ENCODE peak calls at places on chromosomes 16 and 17, in eight cellular contexts. C, I, N, Q, S, G, K and X are unnamed samples.

GRCh38 chr17:11238710-11239109 is 2.3 kb upstream of the SHISA6 start:
- DNase-seq in S (no peak), K (no peak), C (no peak), I (no peak), N (no peak), G (no peak), Q (no peak), X (no peak)

GRCh38 chr16:57616241-57616640 is 12.2 kb upstream of the ADGRG1 start:
- DNase-seq in C (no peak), K (no peak), G (peak; percentile 3), S (no peak), Q (no peak), N (no peak), I (no peak), X (no peak)

GRCh38 chr17:67050476-67051154 is 6.3 kb downstream of the CACNG1 start:
- DNase-seq in K (no peak), G (no peak), N (no peak), I (no peak), S (no peak), Q (no peak), C (no peak), X (no peak)

GRCh38 chr16:11666108-11667055 is 1.9 kb upstream of the SNN start:
- DNase-seq in K (no peak), I (no peak), N (no peak), S (no peak), Q (no peak), G (no peak), C (no peak), X (no peak)

GRCh38 chr17:59829217-59830006 is 63.3 kb downstream of the TUBD1 start:
- DNase-seq in N (peak; percentile 99), S (peak; percentile 39), K (no peak), Q (peak; percentile 73), I (peak; percentile 56), G (peak; percentile 75), C (no peak), X (peak; percentile 44)

GRCh38 chr16:88633684-88634140 is 4.7 kb upstream of the IL17C start:
- DNase-seq in C (peak; percentile 47), G (no peak), S (no peak), K (peak; percentile 26), I (peak; percentile 89), Q (no peak), N (peak; percentile 30), X (peak; percentile 80)

GRCh38 chr16:14249291-14250032 is 178.3 kb downstream of the MRTFB start:
- DNase-seq in C (peak; percentile 10), N (peak; percentile 64), K (peak; percentile 66), I (peak; percentile 60), Q (peak; percentile 1), G (peak; percentile 44), S (no peak), X (peak; percentile 43)

GRCh38 chr16:14489460-14489859 is 140.6 kb downstream of the PARN start:
- DNase-seq in Q (no peak), C (no peak), K (peak; percentile 8), I (no peak), S (no peak), N (no peak), G (no peak), X (no peak)

GRCh38 chr16:48121276-48121675 is 34.5 kb downstream of the ABCC12 start:
- DNase-seq in N (no peak), Q (no peak), S (no peak), G (no peak), C (no peak), I (no peak), K (no peak), X (no peak)

GRCh38 chr16:66609139-66609510 is 4.6 kb downstream of the CMTM3 start:
- DNase-seq in K (no peak), Q (no peak), S (no peak), G (no peak), C (no peak), N (no peak), I (no peak), X (no peak)

GRCh38 chr17:19010729-19011505 is 6.4 kb upstream of the FAM83G start:
- DNase-seq in I (no peak), G (peak; percentile 21), K (no peak), Q (no peak), N (peak; percentile 33), C (no peak), S (no peak), X (no peak)

GRCh38 chr16:31664683-31665482 is 137.2 kb downstream of the AHSP start:
- DNase-seq in S (no peak), Q (no peak), N (peak; percentile 2), G (no peak), I (no peak), C (no peak), K (no peak), X (no peak)